ENCODE peak calls at places on chromosome 22, in four cellular contexts. P is hepatocyte, I is tibial artery, B is SJSA1. C is an unnamed sample.

GRCh38 chr22:48192920-48193319 is 1430.5 kb downstream of the TBC1D22A start:
- DNase-seq in P (no peak), I (no peak), B (peak; percentile 16), C (no peak)

GRCh38 chr22:41603873-41604332 is 14.3 kb upstream of the PMM1 start:
- DNase-seq in P (no peak), I (no peak), B (no peak), C (peak; percentile 50)

GRCh38 chr22:40955516-40955915 is 4.3 kb downstream of the RBX1 start:
- DNase-seq in P (no peak), I (no peak), B (no peak), C (no peak)

GRCh38 chr22:30821381-30821780 is 126.7 kb downstream of the OSBP2 start:
- DNase-seq in P (no peak), I (peak; percentile 43), B (no peak), C (no peak)

GRCh38 chr22:24393012-24393559 is 34.3 kb upstream of the ADORA2A start:
- DNase-seq in P (no peak), I (no peak), B (no peak), C (no peak)

GRCh38 chr22:37549704-37550059 is 10.6 kb upstream of the CDC42EP1 start:
- DNase-seq in P (peak; percentile 64), I (peak; percentile 90), B (no peak), C (no peak)

GRCh38 chr22:47621253-47621652 is 858.8 kb downstream of the TBC1D22A start:
- DNase-seq in P (no peak), I (no peak), B (peak; percentile 28), C (no peak)

GRCh38 chr22:25829808-25830777 is 88.1 kb downstream of the MYO18B start:
- DNase-seq in P (no peak), I (no peak), B (no peak), C (no peak)

GRCh38 chr22:38728899-38729796 is 23.4 kb downstream of the GTPBP1 start:
- DNase-seq in P (no peak), I (peak; percentile 61), B (no peak), C (no peak)

GRCh38 chr22:48263431-48263765 is 1500.9 kb downstream of the TBC1D22A start:
- DNase-seq in P (no peak), I (no peak), B (no peak), C (no peak)

GRCh38 chr22:19419086-19419463 is 12.5 kb downstream of the HIRA start:
- DNase-seq in P (no peak), I (no peak), B (no peak), C (no peak)

GRCh38 chr22:41229730-41230398 is 10.9 kb downstream of the CHADL start:
- DNase-seq in P (no peak), I (no peak), B (no peak), C (no peak)

DNA sequence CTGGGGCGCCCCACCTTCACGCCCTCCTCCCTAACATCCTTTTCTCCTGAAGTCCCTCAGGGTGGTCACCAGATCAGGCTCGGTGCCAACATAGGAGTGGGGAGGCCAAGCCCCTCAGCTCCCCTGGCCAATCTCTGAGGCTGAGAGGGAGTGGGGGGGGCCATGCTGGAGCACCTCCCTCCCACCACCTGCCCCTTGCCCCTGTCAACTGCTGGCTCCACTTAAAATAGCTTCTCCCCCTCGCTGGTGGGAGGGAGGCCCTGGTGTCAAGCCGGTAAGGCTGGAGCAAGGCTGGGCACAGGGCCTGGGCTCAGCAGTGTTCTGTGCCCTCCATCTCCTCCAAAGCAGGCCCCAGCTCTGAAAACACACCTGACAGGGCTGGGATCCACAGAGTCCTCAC is 4.9 kb downstream of the PLXNB2 start:
- DNase-seq in P (no peak), I (no peak), B (no peak), C (no peak)
- H3K4me1 ChIP-seq in P (peaks cover 81% of the 10 kb centered on the region), I (peaks cover 82% of the 10 kb centered on the region), B (peaks cover 31% of the 10 kb centered on the region), C (peaks cover 6% of the 10 kb centered on the region)

DNA sequence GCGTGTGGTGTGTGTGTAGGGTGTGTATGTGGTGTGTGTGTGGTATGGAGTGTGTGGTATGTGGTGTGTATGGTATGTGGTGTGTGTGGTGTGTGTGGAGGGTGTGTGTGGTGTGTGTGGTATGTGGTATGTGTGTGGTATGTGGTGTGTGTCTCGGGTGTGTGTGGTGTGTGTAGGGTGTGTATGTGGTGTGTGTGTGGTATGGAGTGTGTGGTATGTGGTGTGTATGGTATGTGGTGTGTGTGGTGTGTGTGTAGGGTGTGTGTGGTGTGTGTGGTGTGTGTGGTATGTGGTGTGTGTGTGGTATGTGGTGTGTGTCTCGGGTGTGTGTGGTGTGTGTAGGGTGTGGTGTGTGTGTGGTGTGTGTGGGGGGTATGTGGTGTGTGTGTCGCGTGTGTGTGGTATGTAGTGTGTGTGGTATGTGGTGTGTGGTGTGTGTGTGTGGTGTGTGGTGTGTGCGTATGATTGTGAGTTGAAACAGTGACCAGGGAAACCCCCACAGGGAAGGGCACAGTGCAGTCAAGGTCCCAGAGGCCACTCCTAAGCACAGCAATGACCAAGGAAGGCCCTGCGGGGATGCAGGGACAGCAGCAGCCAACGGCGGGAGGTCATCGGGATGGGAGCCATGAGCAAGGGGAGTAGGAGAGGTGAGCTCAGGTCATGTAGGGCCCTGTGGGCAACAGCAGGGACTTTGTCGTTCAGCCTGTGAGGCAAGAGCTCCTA is 2.8 kb upstream of the PPP6R2 start:
- DNase-seq in P (no peak), I (no peak), B (no peak), C (no peak)
- H3K27ac ChIP-seq in P (no peak overlapping the region), I (no peak overlapping the region), B (no peak overlapping the region), C (no peak overlapping the region)

DNA sequence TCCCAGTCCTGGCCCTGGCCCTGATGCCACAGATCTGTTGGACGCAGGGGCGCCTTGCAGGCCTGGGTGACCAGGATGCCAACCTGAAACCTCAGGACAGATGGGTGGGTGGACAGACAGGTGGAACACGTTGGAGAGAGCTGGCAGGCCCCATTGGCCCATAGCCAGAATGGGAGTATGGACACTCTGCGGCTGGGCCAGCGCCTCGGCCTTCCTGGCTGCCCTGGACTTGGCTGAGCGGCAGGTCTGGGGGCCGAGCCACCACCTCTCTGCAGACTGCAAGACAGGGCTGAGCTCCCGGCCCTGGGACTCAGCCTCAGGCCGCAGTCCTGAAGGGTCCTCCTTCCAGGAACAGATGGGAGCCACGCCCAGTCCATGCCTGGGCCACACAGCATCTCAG is 14.2 kb downstream of the WNT7B start:
- DNase-seq in P (no peak), I (no peak), B (no peak), C (no peak)
- H3K27me3 ChIP-seq in P (no peaks in the 10 kb centered on the region), I (peaks cover 88% of the 10 kb centered on the region), B (no peaks in the 10 kb centered on the region), C (peaks cover 3% of the 10 kb centered on the region)

DNA sequence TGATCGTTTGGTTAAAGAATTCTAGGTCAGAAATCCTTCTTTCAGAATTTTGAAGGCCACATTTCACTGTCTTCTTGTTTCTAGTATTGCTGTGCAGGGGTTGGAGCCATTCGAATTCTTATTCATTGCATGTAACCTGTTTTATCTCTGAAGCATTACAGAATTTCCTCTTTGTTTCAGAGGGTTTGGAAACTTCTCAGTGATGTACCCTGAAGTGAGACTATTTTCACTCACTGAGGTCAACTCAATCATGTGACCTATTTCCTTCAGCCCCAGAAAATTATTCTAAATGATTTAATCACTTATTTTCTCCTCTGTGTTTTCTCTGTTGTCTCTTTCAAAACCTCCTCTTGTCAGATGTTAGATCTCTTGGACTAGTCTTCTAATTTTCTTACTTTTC is 147.8 kb downstream of the ENTHD1 start:
- DNase-seq in P (no peak), I (no peak), B (no peak), C (peak; percentile 14)
- H3K4me1 ChIP-seq in P (no peaks in the 10 kb centered on the region), I (no peaks in the 10 kb centered on the region), B (peaks cover 9% of the 10 kb centered on the region), C (no peaks in the 10 kb centered on the region)